ENCODE peak calls at places on chromosomes 11 and 22, in nine cellular contexts. L is CD4-positive, CD25-positive, alpha-beta regulatory T cell; O is mammary epithelial cell; W is HAP-1; Q is IMR-90; E is gastrocnemius medialis; Z is brain microvascular endothelial cell; N is adrenal gland; T is fibroblast of the aortic adventitia. H is an unnamed sample.

GRCh38 chr22:26597026-26597425 is 7.1 kb upstream of the TPST2 start:
- DNase-seq in Q (no peak), N (no peak), Z (no peak), E (no peak), T (no peak), W (no peak), L (no peak), O (no peak), H (no peak)

GRCh38 chr11:9838229-9838628 is 174.4 kb downstream of the SWAP70 start:
- DNase-seq in O (no peak), Z (no peak), N (no peak), T (peak), L (no peak), Q (no peak), E (no peak), W (no peak), H (no peak)

GRCh38 chr22:37979782-37980181 is 4.6 kb downstream of the SOX10 start:
- DNase-seq in O (no peak), L (no peak), Z (no peak), E (no peak), N (no peak), W (no peak), T (no peak), Q (no peak), H (no peak)

GRCh38 chr11:14529933-14530332 is 9.7 kb upstream of the PSMA1 start:
- DNase-seq in Q (no peak), E (no peak), N (no peak), L (no peak), T (no peak), W (no peak), O (no peak), Z (no peak), H (peak)

GRCh38 chr11:106961518-106961917 is 56.8 kb downstream of the GUCY1A2 start:
- DNase-seq in E (no peak), T (peak), O (peak), Q (peak), Z (peak), L (no peak), W (no peak), N (no peak), H (peak)

GRCh38 chr22:27636716-27637503 is 164.6 kb downstream of the MN1 start:
- DNase-seq in O (no peak), Z (no peak), T (no peak), L (no peak), Q (no peak), N (no peak), E (peak), W (no peak), H (no peak)

GRCh38 chr11:62387381-62387780 is 31.5 kb upstream of the SCGB1A1 start:
- DNase-seq in N (no peak), O (no peak), T (no peak), Z (no peak), Q (no peak), L (no peak), W (no peak), E (no peak), H (no peak)

GRCh38 chr22:43829904-43830851 is 18.1 kb upstream of the EFCAB6 start:
- DNase-seq in T (peak), N (no peak), Z (no peak), E (peak), Q (peak), O (no peak), L (no peak), W (no peak), H (no peak)

GRCh38 chr22:44159230-44159629 is 21.5 kb upstream of the PARVG start:
- DNase-seq in L (no peak), W (no peak), Q (no peak), Z (no peak), O (no peak), N (no peak), T (peak), E (no peak), H (no peak)

GRCh38 chr22:47213571-47214230 is 451.3 kb downstream of the TBC1D22A start:
- DNase-seq in Z (no peak), T (peak), Q (no peak), L (peak), O (no peak), N (no peak), W (peak), E (no peak), H (no peak)

GRCh38 chr11:74086242-74086884 is 77.5 kb upstream of the UCP3 start:
- DNase-seq in O (no peak), N (no peak), E (no peak), L (peak), Z (no peak), Q (no peak), W (no peak), T (no peak), H (no peak)

GRCh38 chr11:104443387-104443786 is 279.4 kb upstream of the PDGFD start:
- DNase-seq in Z (no peak), N (no peak), T (peak), O (no peak), Q (no peak), L (no peak), W (no peak), E (no peak), H (peak)

GRCh38 chr22:19876941-19877625 is 22.4 kb upstream of the GNB1L start:
- DNase-seq in Z (no peak), O (no peak), T (no peak), E (peak), N (no peak), W (no peak), L (no peak), Q (no peak), H (no peak)

GRCh38 chr11:83336993-83337392 is 50.8 kb upstream of the CCDC90B start:
- DNase-seq in Z (no peak), Q (no peak), L (no peak), O (no peak), T (no peak), N (no peak), E (no peak), W (no peak), H (no peak)

GRCh38 chr22:32531955-32532818 is 57.6 kb downstream of the FBXO7 start:
- DNase-seq in Q (peak), Z (peak), L (no peak), T (peak), E (peak), W (no peak), N (peak), O (peak), H (peak)

GRCh38 chr22:47634342-47634741 is 871.9 kb downstream of the TBC1D22A start:
- DNase-seq in L (no peak), T (no peak), N (no peak), O (no peak), Q (no peak), Z (no peak), E (no peak), W (no peak), H (no peak)

GRCh38 chr11:64231536-64231935 is 1.2 kb downstream of the DNAJC4 start:
- DNase-seq in L (no peak), Q (no peak), Z (no peak), N (no peak), O (no peak), E (no peak), T (no peak), W (no peak), H (no peak)

GRCh38 chr22:35888181-35888870 is 140.3 kb downstream of the RBFOX2 start:
- DNase-seq in E (no peak), N (no peak), W (no peak), L (no peak), Q (no peak), Z (no peak), O (no peak), T (no peak), H (no peak)

GRCh38 chr22:19811811-19812771 is 42.6 kb downstream of the GNB1L start:
- DNase-seq in T (no peak), E (no peak), O (no peak), Z (no peak), Q (no peak), L (no peak), N (peak), W (peak), H (peak)

GRCh38 chr11:92765965-92766371 is 203.5 kb upstream of the MTNR1B start:
- DNase-seq in Q (peak), W (no peak), E (peak), Z (peak), L (no peak), N (peak), O (no peak), T (peak), H (no peak)

GRCh38 chr22:30964858-30965257 is 3.7 kb downstream of the MORC2 start:
- DNase-seq in E (no peak), W (no peak), Q (no peak), Z (no peak), O (no peak), L (no peak), N (no peak), T (no peak), H (no peak)

GRCh38 chr11:61488651-61489291 is 19.8 kb upstream of the LRRC10B start:
- DNase-seq in T (peak), Z (peak), W (no peak), Q (no peak), O (peak), E (peak), N (peak), L (no peak), H (peak)

GRCh38 chr11:33514079-33514690 is 186.4 kb downstream of the C11orf91 start:
- DNase-seq in T (no peak), Z (no peak), L (no peak), W (no peak), N (no peak), Q (no peak), O (no peak), E (no peak), H (no peak)

GRCh38 chr11:33520103-33520502 is 180.5 kb downstream of the C11orf91 start:
- DNase-seq in Q (no peak), W (no peak), E (no peak), L (no peak), N (no peak), O (no peak), T (no peak), Z (no peak), H (no peak)

GRCh38 chr11:33515347-33515746 is 185.3 kb downstream of the C11orf91 start:
- DNase-seq in O (peak), T (peak), Q (peak), E (peak), W (no peak), Z (no peak), L (no peak), N (no peak), H (no peak)
- H3K4me3 ChIP-seq in O (no peak), T (no peak), Q (no peak), E (no peak), W (no peak), Z (no peak), L (no peak), N (no peak), H (no peak)

GRCh38 chr11:45339754-45340519 is 53.8 kb upstream of the SYT13 start:
- DNase-seq in Z (peak), L (peak), O (peak), T (peak), N (peak), W (peak), Q (peak), E (peak), H (peak)
- H3K4me3 ChIP-seq in Z (peak), L (peak), O (no peak), T (peak), N (peak), W (no peak), Q (no peak), E (peak), H (no peak)

GRCh38 chr22:24189249-24190158 is 8.2 kb downstream of the SUSD2 start:
- DNase-seq in N (peak), L (peak), T (peak), Q (peak), E (peak), W (peak), O (peak), Z (peak), H (peak)
- H3K4me3 ChIP-seq in N (no peak), L (no peak), T (no peak), Q (no peak), E (no peak), W (no peak), O (no peak), Z (no peak), H (no peak)

GRCh38 chr11:57791321-57792059 is 29.9 kb downstream of the CTNND1 start:
- DNase-seq in N (no peak), O (peak), T (no peak), Z (no peak), Q (no peak), L (no peak), W (no peak), E (no peak), H (no peak)

GRCh38 chr11:57792870-57793269 is 31.3 kb downstream of the CTNND1 start:
- DNase-seq in Q (no peak), E (no peak), N (no peak), W (no peak), L (peak), O (peak), T (peak), Z (no peak), H (peak)

GRCh38 chr11:57787920-57788716 is 26.5 kb downstream of the CTNND1 start:
- DNase-seq in T (no peak), W (no peak), O (peak), Q (no peak), N (peak), E (no peak), Z (no peak), L (no peak), H (peak)

GRCh38 chr11:57793711-57794110 is 32.1 kb downstream of the CTNND1 start:
- DNase-seq in E (no peak), Q (no peak), T (no peak), W (no peak), N (no peak), L (peak), O (no peak), Z (no peak), H (no peak)

DNA sequence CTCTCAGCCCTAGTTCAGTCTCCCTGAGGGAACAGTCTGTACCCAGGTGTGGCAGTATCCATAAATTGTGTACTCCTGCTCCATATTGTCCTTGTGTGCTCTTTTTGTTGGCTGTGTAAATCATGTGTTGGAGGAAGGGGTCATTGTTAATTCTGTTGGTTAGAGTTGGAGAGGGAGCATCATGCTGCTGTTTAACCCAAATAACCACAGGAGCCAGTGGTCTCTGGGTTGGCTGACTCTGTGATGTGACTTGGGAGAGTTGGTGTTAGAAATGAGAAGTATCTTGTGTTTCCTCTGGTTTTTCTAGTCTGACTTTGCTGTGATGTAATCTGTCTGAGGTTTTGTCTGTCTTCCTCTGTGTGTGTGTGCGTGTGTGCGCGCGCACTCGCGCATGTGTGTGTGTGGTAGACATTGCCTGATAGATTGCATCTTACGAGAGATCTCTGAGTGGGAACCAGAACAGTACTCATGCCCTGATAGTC is 30.5 kb downstream of the CTNND1 start:
- DNase-seq in Z (peak), O (peak), Q (peak), N (peak), L (peak), E (peak), W (no peak), T (no peak), H (peak)
- H3K4me3 ChIP-seq in Z (no peak), O (peak), Q (no peak), N (no peak), L (peak), E (no peak), W (no peak), T (no peak), H (no peak)

GRCh38 chr11:124760205-124760652 is 1.9 kb downstream of the ESAM start:
- DNase-seq in E (no peak), N (no peak), L (no peak), O (no peak), W (no peak), T (no peak), Z (no peak), Q (no peak), H (no peak)
- H3K4me3 ChIP-seq in E (peak), N (peak), L (no peak), O (no peak), W (no peak), T (no peak), Z (no peak), Q (no peak), H (no peak)

DNA sequence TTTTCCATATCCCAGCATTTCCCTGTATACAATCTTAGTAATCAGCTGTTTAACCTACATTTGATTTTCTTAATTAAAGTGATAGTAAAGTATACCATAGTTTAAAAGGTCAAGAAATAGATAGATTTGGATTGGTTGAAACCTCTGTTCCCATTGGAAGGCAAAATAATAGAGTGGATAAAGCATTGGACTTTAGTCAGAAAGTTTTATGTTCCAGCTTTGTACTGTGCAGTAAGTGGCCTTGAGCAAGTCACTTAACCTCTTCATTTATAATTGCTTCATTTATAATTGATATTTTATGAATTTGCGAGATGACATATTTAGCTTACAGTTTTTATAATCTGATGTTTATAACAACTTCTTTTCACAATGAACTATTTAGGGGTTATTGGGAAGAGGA is 3.6 kb downstream of the ZFP91 start:
- DNase-seq in Z (no peak), O (no peak), T (no peak), L (no peak), E (no peak), W (no peak), Q (no peak), N (no peak), H (no peak)
- H3K4me3 ChIP-seq in Z (no peak), O (peak), T (no peak), L (peak), E (no peak), W (no peak), Q (no peak), N (peak), H (no peak)

GRCh38 chr11:66259225-66259624 is 9.2 kb upstream of the RAB1B start:
- DNase-seq in N (no peak), L (no peak), E (no peak), W (no peak), Q (no peak), T (no peak), Z (no peak), O (no peak), H (no peak)
- H3K4me3 ChIP-seq in N (no peak), L (no peak), E (no peak), W (no peak), Q (no peak), T (no peak), Z (no peak), O (no peak), H (no peak)

DNA sequence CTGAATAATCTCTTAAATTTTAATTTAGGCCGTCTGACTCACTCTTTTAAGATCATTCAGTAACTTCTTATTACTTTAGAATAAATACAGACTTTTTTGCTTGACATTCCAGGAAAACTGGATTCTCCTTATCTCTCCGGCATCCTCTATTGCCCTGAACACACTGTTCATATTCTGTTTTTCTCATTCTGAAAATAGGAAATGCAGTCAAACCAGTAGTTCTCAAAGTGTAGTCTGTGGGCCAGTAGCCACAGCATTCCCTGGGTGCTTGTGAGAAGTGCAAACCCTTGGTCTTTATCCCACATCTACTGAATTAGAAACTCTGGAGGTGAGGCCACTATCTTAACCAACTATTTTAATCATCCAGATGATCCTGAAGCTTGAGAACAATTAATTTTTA is 84.3 kb downstream of the PANX1 start:
- DNase-seq in O (no peak), W (no peak), Z (no peak), E (no peak), Q (no peak), L (no peak), N (no peak), T (no peak), H (no peak)
- H3K4me3 ChIP-seq in O (no peak), W (no peak), Z (no peak), E (no peak), Q (no peak), L (no peak), N (no peak), T (no peak), H (no peak)

H was measured in epithelial cell of esophagus.